ENCODE peak calls at places on chromosomes 4 and X, in five cellular contexts. B is activated effector memory CD4-positive, alpha-beta T cell treated with Interleukin-2 at 50 U/mL for 16 hours; N is neural progenitor cell; E is NCI-H82; C is activated CD4-positive, alpha-beta T cell treated with anti-CD3 and anti-CD28 coated beads for 48 hours. G is an unnamed sample.

GRCh38 chr4:156280726-156281125 is 327.1 kb upstream of the CTSO start:
- DNase-seq in B (no peak), N (no peak), E (no peak), C (no peak), G (no peak)

GRCh38 chr4:67580577-67580976 is 22.1 kb downstream of the STAP1 start:
- DNase-seq in B (no peak), N (no peak), E (no peak), C (peak), G (no peak)

GRCh38 chrX:70480660-70481018 is 36.0 kb downstream of the DLG3 start:
- DNase-seq in B (no peak), N (no peak), E (peak), C (no peak), G (no peak)

GRCh38 chr4:182914357-182914756 is 2.8 kb downstream of the DCTD start:
- DNase-seq in B (no peak), N (no peak), E (no peak), C (no peak), G (peak)

GRCh38 chr4:140308366-140309123 is 64.9 kb upstream of the SCOC start:
- DNase-seq in B (no peak), N (no peak), E (no peak), C (no peak), G (no peak)

GRCh38 chrX:21946925-21947641 is 6.6 kb downstream of the SMS start:
- DNase-seq in B (no peak), N (peak), E (peak), C (no peak), G (peak)

GRCh38 chr4:184274288-184274951 is 56.7 kb upstream of the ENPP6 start:
- DNase-seq in B (no peak), N (no peak), E (no peak), C (no peak), G (peak)

GRCh38 chrX:31036895-31037294 is 34.9 kb downstream of the FTHL17 start:
- DNase-seq in B (no peak), N (peak), E (peak), C (peak), G (peak)

GRCh38 chr4:142563682-142564291 is 282.3 kb downstream of the INPP4B start:
- DNase-seq in B (no peak), N (no peak), E (no peak), C (no peak), G (peak)

GRCh38 chrX:155242300-155242699 is 22.0 kb downstream of the RAB39B start:
- DNase-seq in B (no peak), N (peak), E (no peak), C (no peak), G (no peak)

GRCh38 chrX:133538148-133538547 is 122.9 kb upstream of the GPC4 start:
- DNase-seq in B (no peak), N (no peak), E (no peak), C (no peak), G (no peak)

GRCh38 chr4:57083107-57083506 is 27.1 kb downstream of the IGFBP7 start:
- DNase-seq in B (no peak), N (no peak), E (no peak), C (no peak), G (no peak)

GRCh38 chr4:74583066-74583700 is 138.2 kb downstream of the AREG start:
- DNase-seq in B (no peak), N (no peak), E (no peak), C (no peak), G (no peak)

GRCh38 chrX:7120578-7121219 is 26.8 kb upstream of the STS start:
- DNase-seq in B (no peak), N (no peak), E (peak), C (no peak), G (no peak)

GRCh38 chrX:22165732-22166457 is 106.8 kb upstream of the CBLL2 start:
- DNase-seq in B (no peak), N (no peak), E (no peak), C (no peak), G (no peak)

GRCh38 chr4:13538427-13538973 is 5.8 kb downstream of the NKX3-2 start:
- DNase-seq in B (no peak), N (no peak), E (no peak), C (no peak), G (no peak)

GRCh38 chr4:176156656-176157055 is 38.7 kb downstream of the SPATA4 start:
- DNase-seq in B (no peak), N (no peak), E (no peak), C (no peak), G (no peak)

GRCh38 chr4:158316264-158316663 is 106.0 kb downstream of the TMEM144 start:
- DNase-seq in B (no peak), N (no peak), E (no peak), C (no peak), G (no peak)

G was measured in ELF-1.